ENCODE peak calls at places on chromosomes 7 and 10, in seven cellular contexts. One of them, this sample, is unnamed.

GRCh38 chr10:12063483-12063818 is 5.3 kb upstream of the DHTKD1 start:
- DNase-seq in GM12878: no peak
- DNase-seq in H1: no peak
- DNase-seq in HepG2: no peak
- DNase-seq in SK-N-SH: no peak
- DNase-seq in K562: peak; percentile 70
- DNase-seq in HCT116: no peak
- DNase-seq in this sample: no peak

GRCh38 chr10:69501657-69502056 is 50.4 kb downstream of the TSPAN15 start:
- DNase-seq in SK-N-SH: no peak
- DNase-seq in HCT116: no peak
- DNase-seq in GM12878: no peak
- DNase-seq in HepG2: no peak
- DNase-seq in K562: no peak
- DNase-seq in H1: no peak
- DNase-seq in this sample: no peak

GRCh38 chr10:51672039-51672535 is 27.3 kb downstream of the CSTF2T start:
- DNase-seq in GM12878: no peak
- DNase-seq in H1: no peak
- DNase-seq in HepG2: no peak
- DNase-seq in SK-N-SH: no peak
- DNase-seq in K562: no peak
- DNase-seq in HCT116: no peak
- DNase-seq in this sample: no peak

GRCh38 chr10:95208702-95209391 is 14.8 kb downstream of the ACSM6 start:
- DNase-seq in SK-N-SH: peak; percentile 37
- DNase-seq in GM12878: no peak
- DNase-seq in HCT116: peak; percentile 8
- DNase-seq in K562: peak; percentile 9
- DNase-seq in H1: no peak
- DNase-seq in HepG2: no peak
- DNase-seq in this sample: no peak

GRCh38 chr7:117871778-117872538 is 1.3 kb downstream of the CTTNBP2 start:
- DNase-seq in H1: peak; percentile 68
- DNase-seq in GM12878: no peak
- DNase-seq in K562: no peak
- DNase-seq in SK-N-SH: peak; percentile 24
- DNase-seq in HCT116: no peak
- DNase-seq in HepG2: no peak
- DNase-seq in this sample: no peak

GRCh38 chr10:80518807-80519360 is 18.8 kb upstream of the SH2D4B start:
- DNase-seq in HepG2: no peak
- DNase-seq in HCT116: no peak
- DNase-seq in GM12878: no peak
- DNase-seq in K562: no peak
- DNase-seq in H1: no peak
- DNase-seq in SK-N-SH: no peak
- DNase-seq in this sample: no peak

GRCh38 chr7:98984126-98984525 is 105.8 kb downstream of the TRRAP start:
- DNase-seq in K562: no peak
- DNase-seq in GM12878: no peak
- DNase-seq in H1: no peak
- DNase-seq in HCT116: no peak
- DNase-seq in SK-N-SH: no peak
- DNase-seq in HepG2: no peak
- DNase-seq in this sample: no peak

GRCh38 chr10:122640921-122641320 is 58.7 kb downstream of the C10orf120 start:
- DNase-seq in H1: no peak
- DNase-seq in HCT116: no peak
- DNase-seq in K562: no peak
- DNase-seq in HepG2: no peak
- DNase-seq in GM12878: no peak
- DNase-seq in SK-N-SH: no peak
- DNase-seq in this sample: no peak

GRCh38 chr10:77925410-77925794 is 1.2 kb downstream of the DLG5 start:
- DNase-seq in HepG2: no peak
- DNase-seq in SK-N-SH: peak; percentile 69
- DNase-seq in K562: no peak
- DNase-seq in HCT116: no peak
- DNase-seq in H1: no peak
- DNase-seq in GM12878: no peak
- DNase-seq in this sample: no peak

GRCh38 chr10:110569736-110570135 is 2.2 kb downstream of the SMC3 start:
- DNase-seq in HCT116: no peak
- DNase-seq in K562: no peak
- DNase-seq in H1: no peak
- DNase-seq in SK-N-SH: no peak
- DNase-seq in HepG2: peak; percentile 89
- DNase-seq in GM12878: no peak
- DNase-seq in this sample: no peak

GRCh38 chr7:6437251-6437650 is 10.5 kb downstream of the DAGLB start:
- DNase-seq in H1: no peak
- DNase-seq in HCT116: no peak
- DNase-seq in GM12878: no peak
- DNase-seq in K562: no peak
- DNase-seq in HepG2: peak; percentile 32
- DNase-seq in SK-N-SH: no peak
- DNase-seq in this sample: no peak

GRCh38 chr10:44975487-44976331 is 2.9 kb downstream of the DEPP1 start:
- DNase-seq in GM12878: no peak
- DNase-seq in HepG2: peak; percentile 83
- DNase-seq in H1: peak; percentile 60
- DNase-seq in K562: no peak
- DNase-seq in HCT116: peak; percentile 23
- DNase-seq in SK-N-SH: no peak
- DNase-seq in this sample: no peak

GRCh38 chr7:147415991-147416390 is 1174.6 kb upstream of the C7orf33 start:
- DNase-seq in SK-N-SH: no peak
- DNase-seq in H1: no peak
- DNase-seq in HepG2: no peak
- DNase-seq in HCT116: no peak
- DNase-seq in K562: no peak
- DNase-seq in GM12878: no peak
- DNase-seq in this sample: no peak

GRCh38 chr10:74079914-74080590 is 70.6 kb downstream of the AP3M1 start:
- DNase-seq in HCT116: peak; percentile 35
- DNase-seq in H1: no peak
- DNase-seq in GM12878: no peak
- DNase-seq in SK-N-SH: no peak
- DNase-seq in K562: no peak
- DNase-seq in HepG2: no peak
- DNase-seq in this sample: peak; percentile 55

GRCh38 chr10:69908071-69908470 is 106.4 kb downstream of the COL13A1 start:
- DNase-seq in H1: no peak
- DNase-seq in SK-N-SH: no peak
- DNase-seq in GM12878: no peak
- DNase-seq in HepG2: no peak
- DNase-seq in HCT116: no peak
- DNase-seq in K562: no peak
- DNase-seq in this sample: no peak

GRCh38 chr10:132446661-132447445 is 49.9 kb downstream of the PWWP2B start:
- DNase-seq in HepG2: peak; percentile 83
- DNase-seq in SK-N-SH: peak; percentile 66
- DNase-seq in H1: no peak
- DNase-seq in GM12878: peak; percentile 21
- DNase-seq in HCT116: peak; percentile 48
- DNase-seq in K562: peak; percentile 50
- DNase-seq in this sample: no peak
- H3K4me3 ChIP-seq in HepG2: peak overlapping the region; percentile 43
- H3K4me3 ChIP-seq in SK-N-SH: no peak overlapping the region
- H3K4me3 ChIP-seq in H1: no peak overlapping the region
- H3K4me3 ChIP-seq in GM12878: peak overlapping the region; percentile 16
- H3K4me3 ChIP-seq in HCT116: peak overlapping the region; percentile 59
- H3K4me3 ChIP-seq in K562: peak overlapping the region; percentile 21
- H3K4me3 ChIP-seq in this sample: peak overlapping the region; percentile 3

DNA sequence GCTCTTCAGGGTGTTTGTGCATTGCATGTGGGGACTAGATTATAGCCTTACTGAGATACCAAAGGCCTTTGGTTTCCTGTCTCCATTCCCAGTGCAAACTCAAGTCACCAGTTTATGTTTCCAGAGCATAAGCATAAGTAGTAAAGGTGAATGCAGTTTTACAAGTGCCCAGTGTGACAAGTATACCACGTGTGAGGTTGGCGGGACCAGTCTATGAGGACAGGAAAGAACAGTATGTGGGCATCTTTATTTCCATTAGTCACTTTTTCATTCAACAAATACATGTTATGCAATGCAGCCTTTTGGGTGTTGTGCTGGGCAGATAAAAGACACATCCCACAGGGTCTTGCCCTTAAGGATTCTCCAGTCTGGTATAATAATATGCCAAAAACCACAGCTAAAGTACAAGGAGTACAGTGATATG is 146.5 kb downstream of the ARID5B start:
- DNase-seq in K562: no peak
- DNase-seq in HCT116: no peak
- DNase-seq in H1: no peak
- DNase-seq in GM12878: no peak
- DNase-seq in HepG2: peak; percentile 25
- DNase-seq in SK-N-SH: no peak
- DNase-seq in this sample: no peak
- TF ChIP-seq POLR2AphosphoS5 in K562: no peak
- TF ChIP-seq POLR2AphosphoS5 in HCT116: no peak
- TF ChIP-seq POLR2AphosphoS5 in H1: no peak
- TF ChIP-seq POLR2AphosphoS5 in GM12878: no peak
- TF ChIP-seq POLR2AphosphoS5 in HepG2: no peak
- TF ChIP-seq POLR2AphosphoS5 in SK-N-SH: no peak
- TF ChIP-seq POLR2AphosphoS5 in this sample: no peak

GRCh38 chr10:43735907-43736306 is 87.2 kb upstream of the ZNF32 start:
- DNase-seq in H1: no peak
- DNase-seq in HepG2: no peak
- DNase-seq in SK-N-SH: no peak
- DNase-seq in GM12878: no peak
- DNase-seq in K562: no peak
- DNase-seq in HCT116: no peak
- DNase-seq in this sample: no peak

GRCh38 chr10:43731486-43731885 is 82.8 kb upstream of the ZNF32 start:
- DNase-seq in HCT116: no peak
- DNase-seq in GM12878: no peak
- DNase-seq in K562: no peak
- DNase-seq in SK-N-SH: no peak
- DNase-seq in HepG2: no peak
- DNase-seq in H1: no peak
- DNase-seq in this sample: no peak

GRCh38 chr10:43739171-43739570 is 90.5 kb upstream of the ZNF32 start:
- DNase-seq in GM12878: no peak
- DNase-seq in K562: no peak
- DNase-seq in HCT116: no peak
- DNase-seq in H1: no peak
- DNase-seq in HepG2: no peak
- DNase-seq in SK-N-SH: no peak
- DNase-seq in this sample: no peak

GRCh38 chr10:43737003-43737402 is 88.3 kb upstream of the ZNF32 start:
- DNase-seq in SK-N-SH: peak; percentile 38
- DNase-seq in K562: no peak
- DNase-seq in H1: no peak
- DNase-seq in GM12878: no peak
- DNase-seq in HCT116: no peak
- DNase-seq in HepG2: no peak
- DNase-seq in this sample: no peak

GRCh38 chr10:43734716-43735115 is 86.0 kb upstream of the ZNF32 start:
- DNase-seq in HepG2: no peak
- DNase-seq in GM12878: no peak
- DNase-seq in H1: no peak
- DNase-seq in SK-N-SH: no peak
- DNase-seq in K562: no peak
- DNase-seq in HCT116: no peak
- DNase-seq in this sample: no peak
- TF ChIP-seq SIN3A in HepG2: no peak
- TF ChIP-seq SIN3A in GM12878: no peak
- TF ChIP-seq SIN3A in H1: no peak
- TF ChIP-seq SIN3A in SK-N-SH: no peak
- TF ChIP-seq SIN3A in K562: no peak
- TF ChIP-seq SIN3A in HCT116: no peak
- TF ChIP-seq SIN3A in this sample: no peak

GRCh38 chr7:2307690-2308107 is 6.5 kb downstream of the SNX8 start:
- DNase-seq in K562: no peak
- DNase-seq in GM12878: peak; percentile 77
- DNase-seq in HCT116: no peak
- DNase-seq in HepG2: no peak
- DNase-seq in H1: no peak
- DNase-seq in SK-N-SH: peak; percentile 14
- DNase-seq in this sample: no peak
- H3K4me3 ChIP-seq in K562: no peak overlapping the region
- H3K4me3 ChIP-seq in GM12878: peak overlapping the region; percentile 63
- H3K4me3 ChIP-seq in HCT116: no peak overlapping the region
- H3K4me3 ChIP-seq in HepG2: no peak overlapping the region
- H3K4me3 ChIP-seq in H1: no peak overlapping the region
- H3K4me3 ChIP-seq in SK-N-SH: no peak overlapping the region
- H3K4me3 ChIP-seq in this sample: no peak overlapping the region

GRCh38 chr7:151060416-151061234 is 1.2 kb downstream of the SLC4A2 start:
- DNase-seq in GM12878: no peak
- DNase-seq in SK-N-SH: peak; percentile 80
- DNase-seq in HCT116: no peak
- DNase-seq in HepG2: peak; percentile 42
- DNase-seq in K562: no peak
- DNase-seq in H1: no peak
- DNase-seq in this sample: no peak
- TF ChIP-seq POLR2AphosphoS5 in GM12878: no peak
- TF ChIP-seq POLR2AphosphoS5 in SK-N-SH: peak; percentile 31
- TF ChIP-seq POLR2AphosphoS5 in HCT116: peak; percentile 50
- TF ChIP-seq POLR2AphosphoS5 in HepG2: no peak
- TF ChIP-seq POLR2AphosphoS5 in K562: no peak
- TF ChIP-seq POLR2AphosphoS5 in H1: no peak
- TF ChIP-seq POLR2AphosphoS5 in this sample: peak; percentile 34

DNA sequence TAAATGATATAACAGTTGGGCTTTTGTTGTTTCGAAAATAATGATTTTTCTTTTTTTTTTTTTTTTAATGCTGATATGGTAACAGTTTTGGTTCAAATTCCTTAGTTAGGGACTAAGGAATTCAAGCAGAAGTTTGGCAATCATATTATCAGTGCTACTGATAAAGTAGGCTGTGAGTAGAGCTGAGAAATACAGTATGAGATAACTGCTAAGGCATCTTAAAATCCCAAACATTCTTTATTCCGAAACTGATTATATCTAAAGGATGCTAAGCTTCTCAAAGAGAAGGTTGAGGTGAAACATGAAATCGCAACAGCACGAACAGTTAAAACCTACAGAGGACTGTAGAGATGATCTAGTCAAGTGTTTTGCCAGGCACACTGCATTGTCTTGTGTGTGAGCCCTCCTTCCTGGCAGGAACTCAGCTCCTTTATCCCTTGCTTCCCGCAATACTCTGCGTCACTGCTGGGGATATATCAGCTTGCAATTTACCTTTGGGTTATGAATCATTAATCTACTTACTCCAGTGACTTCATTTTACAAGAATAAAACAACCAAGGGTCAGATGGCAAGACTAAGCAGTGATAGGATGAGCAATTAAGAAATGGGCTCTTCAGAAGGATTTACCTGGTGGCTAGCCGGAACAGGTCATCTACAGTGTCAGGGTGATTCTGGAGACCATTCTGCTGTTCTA is 36.7 kb downstream of the IRF5 start:
- DNase-seq in HCT116: no peak
- DNase-seq in SK-N-SH: no peak
- DNase-seq in GM12878: no peak
- DNase-seq in HepG2: no peak
- DNase-seq in H1: no peak
- DNase-seq in K562: no peak
- DNase-seq in this sample: no peak
- TF ChIP-seq SIN3A in HCT116: no peak
- TF ChIP-seq SIN3A in SK-N-SH: no peak
- TF ChIP-seq SIN3A in GM12878: no peak
- TF ChIP-seq SIN3A in HepG2: no peak
- TF ChIP-seq SIN3A in H1: no peak
- TF ChIP-seq SIN3A in K562: no peak
- TF ChIP-seq SIN3A in this sample: no peak

This sample was measured in Panc1.